ENCODE peak calls at places on chromosome 20, in ten cellular contexts. K is fibroblast of villous mesenchyme, A is heart left ventricle, Q is hepatocyte, Z is HFF-Myc, Y is psoas muscle, I is A549, U is left ventricle myocardium inferior, P is pancreas, T is adrenal gland. D is an unnamed sample.

GRCh38 chr20:13995841-13996240 is 525 bp downstream of the MACROD2 start:
- DNase-seq in K (no peak), A (peak), I (peak), Q (peak), Y (peak), P (peak), Z (no peak), T (peak), U (peak), D (no peak)

GRCh38 chr20:24534282-24534681 is 64.9 kb downstream of the SYNDIG1 start:
- DNase-seq in A (no peak), Q (no peak), T (no peak), U (no peak), I (no peak), Y (no peak), K (no peak), Z (no peak), P (no peak), D (no peak)

GRCh38 chr20:4160761-4161305 is 145.5 kb upstream of the RNF24 start:
- DNase-seq in T (peak), Y (no peak), P (peak), U (no peak), A (peak), K (peak), Z (no peak), I (no peak), Q (peak), D (peak)

GRCh38 chr20:52490715-52491430 is 299.3 kb upstream of the ZFP64 start:
- DNase-seq in P (no peak), K (peak), Y (no peak), T (no peak), Q (peak), U (no peak), Z (peak), I (peak), A (no peak), D (peak)

GRCh38 chr20:57619053-57619831 is 984 bp downstream of the ZBP1 start:
- DNase-seq in A (peak), P (peak), I (no peak), Y (no peak), Q (no peak), T (no peak), U (peak), K (no peak), Z (no peak), D (no peak)

GRCh38 chr20:31568773-31569162 is 36.3 kb upstream of the ID1 start:
- DNase-seq in I (no peak), P (no peak), Z (no peak), A (no peak), Q (peak), K (no peak), U (no peak), Y (no peak), T (no peak), D (no peak)

GRCh38 chr20:13202553-13202952 is 18.5 kb upstream of the ISM1 start:
- DNase-seq in U (no peak), A (no peak), I (no peak), Q (no peak), Y (no peak), T (no peak), Z (no peak), P (no peak), K (no peak), D (no peak)

GRCh38 chr20:63055575-63056235 is 48.9 kb upstream of the BHLHE23 start:
- DNase-seq in Z (no peak), A (no peak), T (peak), K (no peak), P (no peak), Q (no peak), Y (no peak), I (no peak), U (peak), D (no peak)

GRCh38 chr20:10216146-10216741 is 2.4 kb upstream of the SNAP25 start:
- DNase-seq in T (no peak), K (peak), A (no peak), Q (no peak), I (no peak), Z (no peak), P (no peak), U (no peak), Y (no peak), D (no peak)

GRCh38 chr20:4026093-4026601 is 10.8 kb upstream of the RNF24 start:
- DNase-seq in A (no peak), I (no peak), T (no peak), P (no peak), U (no peak), Y (no peak), K (peak), Q (peak), Z (peak), D (no peak)

GRCh38 chr20:37376791-37377190 is 30.9 kb downstream of the SRC start:
- DNase-seq in P (no peak), Q (no peak), I (no peak), Z (no peak), A (no peak), T (no peak), U (no peak), Y (no peak), K (no peak), D (no peak)

GRCh38 chr20:35224536-35224935 is 2.0 kb upstream of the MMP24 start:
- DNase-seq in P (no peak), Y (no peak), A (no peak), T (no peak), Z (no peak), U (no peak), K (no peak), Q (no peak), I (no peak), D (no peak)

GRCh38 chr20:35226775-35227681 is 538 bp downstream of the MMP24 start:
- DNase-seq in Y (peak), P (peak), K (peak), Z (no peak), I (peak), U (peak), A (peak), Q (peak), T (peak), D (no peak)

GRCh38 chr20:35223941-35224340 is 2.5 kb upstream of the MMP24 start:
- DNase-seq in I (no peak), Q (no peak), T (no peak), Z (no peak), U (no peak), P (no peak), A (no peak), Y (no peak), K (no peak), D (no peak)

GRCh38 chr20:35225319-35226125 is 968 bp upstream of the MMP24 start:
- DNase-seq in P (no peak), Y (no peak), Z (no peak), A (no peak), K (peak), U (no peak), T (no peak), I (no peak), Q (no peak), D (no peak)

GRCh38 chr20:35226126-35226774 is at the start of gene MMP24:
- DNase-seq in A (no peak), T (no peak), P (no peak), Y (no peak), Z (no peak), K (no peak), U (no peak), Q (no peak), I (no peak), D (no peak)
- H3K4me3 ChIP-seq in A (peak), T (no peak), P (peak), Y (peak), Z (no peak), K (peak), U (peak), Q (no peak), I (peak), D (peak)

GRCh38 chr20:18032977-18033892 is 24.5 kb downstream of the OVOL2 start:
- DNase-seq in I (no peak), Q (peak), T (no peak), K (no peak), P (no peak), Z (no peak), Y (no peak), A (no peak), U (no peak), D (no peak)
- TF ChIP-seq CTCF in I (no peak), Q (no peak), T (no peak), K (no peak), P (no peak), Z (no peak), Y (no peak), A (no peak), U (no peak), D (no peak)

DNA sequence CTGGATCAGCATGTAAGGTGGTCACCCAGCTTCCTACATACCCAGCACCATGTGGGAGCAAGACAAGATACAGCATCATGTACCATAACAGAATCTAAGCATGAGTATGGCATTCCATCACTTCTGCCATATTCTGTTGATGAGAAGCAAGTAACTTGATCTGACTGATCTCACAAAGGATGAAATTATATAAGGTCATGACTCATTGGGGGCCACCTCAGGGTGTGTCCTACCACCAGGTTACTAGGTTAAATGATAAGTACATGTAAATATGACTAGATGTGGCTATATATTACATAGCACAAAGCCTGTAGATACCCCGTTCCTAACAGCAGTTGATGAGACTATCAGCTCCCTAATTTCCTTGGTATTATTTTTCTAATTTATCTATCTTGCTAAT is 213.1 kb downstream of the DOK5 start:
- DNase-seq in Z (no peak), P (no peak), I (no peak), K (no peak), Y (no peak), U (no peak), T (no peak), Q (no peak), A (no peak), D (no peak)
- H3K4me3 ChIP-seq in Z (no peak), P (no peak), I (no peak), K (no peak), Y (no peak), U (no peak), T (no peak), Q (no peak), A (no peak), D (no peak)

GRCh38 chr20:1209447-1210387 is 6.5 kb downstream of the C20orf202 start:
- DNase-seq in K (peak), Y (no peak), T (no peak), P (no peak), I (peak), Q (no peak), U (no peak), Z (no peak), A (no peak), D (no peak)
- TF ChIP-seq CTCF in K (peak), Y (no peak), T (no peak), P (no peak), I (peak), Q (no peak), U (peak), Z (peak), A (no peak), D (peak)

GRCh38 chr20:22425344-22426295 is 158.8 kb downstream of the FOXA2 start:
- DNase-seq in U (no peak), Y (no peak), I (peak), P (no peak), A (no peak), T (no peak), K (no peak), Z (no peak), Q (no peak), D (no peak)

GRCh38 chr20:22426772-22427171 is 157.6 kb downstream of the FOXA2 start:
- DNase-seq in I (no peak), K (no peak), A (no peak), Q (no peak), Z (no peak), T (no peak), U (no peak), Y (no peak), P (no peak), D (no peak)

GRCh38 chr20:22429175-22430153 is 154.9 kb downstream of the FOXA2 start:
- DNase-seq in T (no peak), I (no peak), Z (no peak), P (no peak), Y (no peak), U (no peak), K (no peak), Q (peak), A (no peak), D (no peak)

GRCh38 chr20:22430154-22430745 is 154.1 kb downstream of the FOXA2 start:
- DNase-seq in Q (peak), Z (no peak), I (peak), K (no peak), A (no peak), T (no peak), P (no peak), Y (no peak), U (no peak), D (no peak)

DNA sequence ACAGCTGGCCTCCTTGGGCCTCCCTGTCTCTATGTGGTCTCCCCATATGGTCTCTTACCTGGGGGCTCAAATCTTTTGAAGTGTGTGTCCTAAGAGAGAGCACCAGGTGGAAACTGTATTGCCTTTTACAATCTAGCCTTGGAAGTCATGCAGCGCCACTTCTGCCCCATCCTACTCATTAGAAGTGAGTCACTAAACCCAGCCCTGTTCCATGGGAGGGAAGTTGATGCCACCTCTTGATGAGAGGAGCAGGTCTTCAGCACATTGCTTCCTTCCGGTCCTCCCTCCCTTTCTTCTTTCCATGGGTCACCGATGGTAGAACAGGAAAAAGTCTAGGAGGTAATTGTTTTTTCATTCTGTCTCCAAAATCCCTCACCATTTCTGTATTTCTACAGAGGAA is 156.3 kb downstream of the FOXA2 start:
- DNase-seq in Z (no peak), I (no peak), Q (no peak), K (no peak), Y (no peak), P (no peak), T (no peak), A (no peak), U (no peak), D (no peak)
- H3K4me3 ChIP-seq in Z (no peak), I (no peak), Q (no peak), K (no peak), Y (no peak), P (no peak), T (no peak), A (no peak), U (no peak), D (no peak)

GRCh38 chr20:33917813-33918525 is 75.7 kb upstream of the RALY start:
- DNase-seq in I (no peak), Z (no peak), U (no peak), Y (no peak), P (no peak), T (no peak), K (no peak), Q (no peak), A (no peak), D (no peak)

GRCh38 chr20:33918662-33919061 is 75.0 kb upstream of the RALY start:
- DNase-seq in U (no peak), Q (no peak), A (no peak), K (no peak), P (no peak), Z (no peak), T (no peak), Y (no peak), I (no peak), D (no peak)

GRCh38 chr20:33915726-33916331 is 77.9 kb upstream of the RALY start:
- DNase-seq in P (no peak), Z (no peak), K (no peak), I (peak), U (peak), A (peak), Q (peak), Y (peak), T (peak), D (no peak)

GRCh38 chr20:33910529-33911327 is 83.0 kb upstream of the RALY start:
- DNase-seq in K (no peak), Q (no peak), U (no peak), I (no peak), T (no peak), A (no peak), Z (no peak), P (no peak), Y (no peak), D (no peak)

GRCh38 chr20:33914871-33915270 is 78.8 kb upstream of the RALY start:
- DNase-seq in T (no peak), Y (no peak), K (no peak), P (no peak), Z (peak), U (no peak), I (peak), A (no peak), Q (no peak), D (no peak)
- TF ChIP-seq CTCF in T (no peak), Y (no peak), K (no peak), P (no peak), Z (no peak), U (no peak), I (no peak), A (no peak), Q (no peak), D (peak)